ENCODE peak calls at places on chromosomes 6 and 20, in eight cellular contexts. R is renal cortical epithelial cell, G is GM23248, P is immature natural killer cell, D is C1 segment of cervical spinal cord, T is Peyer's patch, Z is GM12892, Q is astrocyte of the spinal cord. K is an unnamed sample.

GRCh38 chr6:47047479-47048411 is 5.6 kb upstream of the ADGRF1 start:
- DNase-seq in R (peak), G (peak), P (peak), D (peak), T (no peak), Z (no peak), Q (peak), K (peak)

GRCh38 chr6:15249371-15250019 is 3.6 kb downstream of the JARID2 start:
- DNase-seq in R (no peak), G (peak), P (no peak), D (peak), T (peak), Z (no peak), Q (no peak), K (no peak)

GRCh38 chr6:109526905-109527628 is 44.0 kb upstream of the ZBTB24 start:
- DNase-seq in R (peak), G (peak), P (peak), D (peak), T (peak), Z (no peak), Q (peak), K (peak)

GRCh38 chr6:134081506-134081905 is 29.1 kb upstream of the SLC2A12 start:
- DNase-seq in R (no peak), G (peak), P (no peak), D (no peak), T (no peak), Z (no peak), Q (no peak), K (no peak)

GRCh38 chr6:154754152-154754551 is 20.9 kb downstream of the SCAF8 start:
- DNase-seq in R (peak), G (peak), P (peak), D (no peak), T (no peak), Z (no peak), Q (peak), K (peak)

GRCh38 chr6:21506126-21506525 is 87.4 kb upstream of the SOX4 start:
- DNase-seq in R (no peak), G (no peak), P (no peak), D (no peak), T (no peak), Z (no peak), Q (no peak), K (no peak)

GRCh38 chr6:5058254-5058653 is 26.9 kb upstream of the PPP1R3G start:
- DNase-seq in R (peak), G (no peak), P (no peak), D (no peak), T (no peak), Z (no peak), Q (no peak), K (no peak)

GRCh38 chr6:127302728-127303675 is 36.3 kb downstream of the RNF146 start:
- DNase-seq in R (peak), G (peak), P (peak), D (no peak), T (peak), Z (no peak), Q (peak), K (peak)

GRCh38 chr6:165822501-165822900 is 159.5 kb upstream of the PDE10A start:
- DNase-seq in R (no peak), G (no peak), P (no peak), D (no peak), T (no peak), Z (no peak), Q (no peak), K (no peak)

GRCh38 chr6:55674672-55675071 is 95.7 kb upstream of the HMGCLL1 start:
- DNase-seq in R (no peak), G (no peak), P (no peak), D (no peak), T (no peak), Z (no peak), Q (no peak), K (no peak)

GRCh38 chr6:131765081-131765852 is 42.6 kb upstream of the ENPP1 start:
- DNase-seq in R (peak), G (peak), P (no peak), D (no peak), T (no peak), Z (no peak), Q (peak), K (no peak)

GRCh38 chr6:3260296-3260695 is 1.5 kb downstream of the PSMG4 start:
- DNase-seq in R (no peak), G (no peak), P (no peak), D (no peak), T (no peak), Z (no peak), Q (no peak), K (no peak)

GRCh38 chr20:49646126-49646525 is 67.6 kb downstream of the B4GALT5 start:
- DNase-seq in R (no peak), G (peak), P (no peak), D (no peak), T (no peak), Z (no peak), Q (peak), K (no peak)

GRCh38 chr20:17525650-17526049 is 5.5 kb downstream of the BFSP1 start:
- DNase-seq in R (peak), G (no peak), P (no peak), D (no peak), T (no peak), Z (no peak), Q (no peak), K (peak)

GRCh38 chr6:138483911-138484731 is 15.2 kb downstream of the NHSL1 start:
- DNase-seq in R (no peak), G (no peak), P (no peak), D (no peak), T (no peak), Z (no peak), Q (no peak), K (no peak)

GRCh38 chr6:106903299-106903698 is 71.2 kb downstream of the CD24 start:
- DNase-seq in R (no peak), G (no peak), P (no peak), D (no peak), T (no peak), Z (no peak), Q (no peak), K (no peak)

GRCh38 chr20:23049201-23049932 is at the start of gene THBD:
- DNase-seq in R (peak), G (peak), P (peak), D (no peak), T (no peak), Z (no peak), Q (peak), K (peak)

GRCh38 chr6:4435981-4436445 is 300.6 kb upstream of the ECI2 start:
- DNase-seq in R (no peak), G (no peak), P (no peak), D (no peak), T (no peak), Z (no peak), Q (no peak), K (peak)

GRCh38 chr20:63234693-63235398 is 859 bp upstream of the BIRC7 start:
- DNase-seq in R (no peak), G (peak), P (no peak), D (no peak), T (no peak), Z (no peak), Q (no peak), K (peak)

GRCh38 chr6:14865609-14866100 is 380.2 kb upstream of the JARID2 start:
- DNase-seq in R (no peak), G (no peak), P (peak), D (no peak), T (peak), Z (no peak), Q (peak), K (no peak)

GRCh38 chr6:93972791-93973190 is 553.4 kb upstream of the EPHA7 start:
- DNase-seq in R (no peak), G (no peak), P (no peak), D (no peak), T (no peak), Z (no peak), Q (peak), K (no peak)

GRCh38 chr20:6074145-6074561 is 20.3 kb upstream of the LRRN4 start:
- DNase-seq in R (peak), G (no peak), P (no peak), D (no peak), T (no peak), Z (no peak), Q (no peak), K (no peak)

GRCh38 chr6:89311853-89312531 is 3.1 kb downstream of the GABRR2 start:
- DNase-seq in R (peak), G (peak), P (no peak), D (peak), T (no peak), Z (no peak), Q (peak), K (peak)

GRCh38 chr6:12359051-12359450 is 68.9 kb downstream of the EDN1 start:
- DNase-seq in R (no peak), G (no peak), P (no peak), D (no peak), T (no peak), Z (no peak), Q (no peak), K (no peak)

GRCh38 chr20:5766085-5766764 is 16.0 kb downstream of the SHLD1 start:
- DNase-seq in R (no peak), G (no peak), P (no peak), D (no peak), T (no peak), Z (no peak), Q (no peak), K (no peak)

GRCh38 chr6:2275207-2275891 is 29.9 kb upstream of the GMDS start:
- DNase-seq in R (no peak), G (peak), P (no peak), D (no peak), T (no peak), Z (no peak), Q (peak), K (no peak)

K was measured in RWPE1.